ENCODE peak calls at places on chromosome 2, in four cellular contexts. G, E, Q and V are unnamed samples.

GRCh38 chr2:12979066-12979465 is 262.3 kb downstream of the TRIB2 start:
- DNase-seq in G (no peak), E (no peak), Q (no peak), V (no peak)

GRCh38 chr2:10532631-10533101 is 84.5 kb upstream of the ODC1 start:
- DNase-seq in Q (no peak), G (no peak), E (no peak), V (no peak)

GRCh38 chr2:152611458-152612231 is 105.6 kb downstream of the PRPF40A start:
- DNase-seq in G (no peak), Q (peak), E (peak), V (no peak)

GRCh38 chr2:175478369-175478768 is 296.9 kb upstream of the ATP5MC3 start:
- DNase-seq in G (no peak), Q (no peak), E (no peak), V (no peak)

GRCh38 chr2:168798076-168798887 is 4.2 kb upstream of the NOSTRIN start:
- DNase-seq in Q (no peak), E (no peak), G (no peak), V (no peak)

GRCh38 chr2:38427053-38427452 is 50.0 kb upstream of the ATL2 start:
- DNase-seq in E (no peak), G (no peak), Q (no peak), V (no peak)

GRCh38 chr2:238203104-238203972 is at the start of gene ILKAP:
- DNase-seq in G (peak), E (peak), Q (peak), V (peak)

GRCh38 chr2:98020992-98021713 is 25.4 kb upstream of the TMEM131 start:
- DNase-seq in E (no peak), Q (no peak), G (no peak), V (no peak)

GRCh38 chr2:110931648-110932047 is 189.1 kb upstream of the BCL2L11 start:
- DNase-seq in Q (no peak), G (no peak), E (no peak), V (no peak)

GRCh38 chr2:69156624-69157023 is 143.6 kb downstream of the ANTXR1 start:
- DNase-seq in E (no peak), Q (no peak), G (no peak), V (no peak)

GRCh38 chr2:206428783-206429182 is 14.5 kb upstream of the ADAM23 start:
- DNase-seq in E (no peak), Q (no peak), G (no peak), V (no peak)

GRCh38 chr2:27582129-27582694 is 630 bp upstream of the ZNF512 start:
- DNase-seq in Q (no peak), E (no peak), G (no peak), V (no peak)

GRCh38 chr2:230712443-230713330 is at the start of gene CAB39:
- DNase-seq in G (peak), Q (peak), E (peak), V (peak)

GRCh38 chr2:11698009-11698922 is 28.3 kb upstream of the NTSR2 start:
- DNase-seq in Q (peak), E (no peak), G (no peak), V (no peak)

GRCh38 chr2:121582272-121582671 is 51.6 kb downstream of the RNU4ATAC start:
- DNase-seq in Q (no peak), G (no peak), E (no peak), V (no peak)

GRCh38 chr2:182375862-182376261 is 51.0 kb downstream of the PDE1A start:
- DNase-seq in G (no peak), Q (no peak), E (no peak), V (no peak)

GRCh38 chr2:27954771-27955384 is 64.3 kb downstream of the BABAM2 start:
- DNase-seq in E (peak), G (no peak), Q (peak), V (no peak)

GRCh38 chr2:72770879-72771461 is 54.9 kb downstream of the EXOC6B start:
- DNase-seq in E (peak), Q (no peak), G (no peak), V (peak)

GRCh38 chr2:23390152-23390551 is 5.2 kb downstream of the KLHL29 start:
- DNase-seq in E (no peak), Q (no peak), G (no peak), V (no peak)

GRCh38 chr2:157747695-157748370 is 119.2 kb upstream of the ACVR1C start:
- DNase-seq in G (no peak), E (no peak), Q (peak), V (no peak)

GRCh38 chr2:101440127-101440738 is 34.7 kb downstream of the RFX8 start:
- DNase-seq in E (no peak), G (no peak), Q (no peak), V (no peak)

GRCh38 chr2:42974697-42975357 is 182.4 kb upstream of the HAAO start:
- DNase-seq in E (peak), G (peak), Q (peak), V (peak)

GRCh38 chr2:88560619-88561307 is 66.5 kb downstream of the EIF2AK3 start:
- DNase-seq in G (no peak), Q (no peak), E (no peak), V (no peak)

GRCh38 chr2:222272446-222273035 is 26.3 kb downstream of the PAX3 start:
- DNase-seq in E (no peak), G (no peak), Q (no peak), V (no peak)

GRCh38 chr2:240989451-240990265 is 8.8 kb upstream of the SNED1 start:
- DNase-seq in G (no peak), E (peak), Q (peak), V (no peak)

DNA sequence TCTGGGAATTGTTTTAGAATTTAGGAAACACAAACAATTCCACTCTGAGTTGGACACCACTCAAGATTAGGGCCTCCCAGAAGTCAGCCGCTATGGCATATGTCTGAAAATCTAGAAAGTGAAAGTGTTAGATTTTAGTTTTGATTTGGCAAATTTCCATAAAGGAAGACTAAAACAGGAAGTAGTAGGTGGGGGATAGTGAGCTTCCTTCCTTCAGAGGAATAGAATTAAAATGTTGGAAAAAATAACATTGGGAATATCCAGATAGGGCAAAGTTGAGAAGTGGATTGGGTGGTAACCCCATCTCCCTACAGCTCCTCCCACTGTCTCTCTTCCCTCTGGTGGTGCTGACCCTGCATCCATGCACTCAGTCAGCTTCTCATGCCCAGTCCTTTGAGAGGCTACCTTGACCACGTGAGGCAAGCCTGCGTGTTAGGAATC is 83.4 kb downstream of the POLE4 start:
- DNase-seq in Q (no peak), E (no peak), G (no peak), V (no peak)
- H3K27ac ChIP-seq in Q (no peak), E (no peak), G (no peak), V (no peak)

GRCh38 chr2:186629245-186629996 is 39.6 kb downstream of the ITGAV start:
- DNase-seq in E (no peak), Q (no peak), G (no peak), V (no peak)
- H3K27ac ChIP-seq in E (no peak), Q (no peak), G (no peak), V (peak)

DNA sequence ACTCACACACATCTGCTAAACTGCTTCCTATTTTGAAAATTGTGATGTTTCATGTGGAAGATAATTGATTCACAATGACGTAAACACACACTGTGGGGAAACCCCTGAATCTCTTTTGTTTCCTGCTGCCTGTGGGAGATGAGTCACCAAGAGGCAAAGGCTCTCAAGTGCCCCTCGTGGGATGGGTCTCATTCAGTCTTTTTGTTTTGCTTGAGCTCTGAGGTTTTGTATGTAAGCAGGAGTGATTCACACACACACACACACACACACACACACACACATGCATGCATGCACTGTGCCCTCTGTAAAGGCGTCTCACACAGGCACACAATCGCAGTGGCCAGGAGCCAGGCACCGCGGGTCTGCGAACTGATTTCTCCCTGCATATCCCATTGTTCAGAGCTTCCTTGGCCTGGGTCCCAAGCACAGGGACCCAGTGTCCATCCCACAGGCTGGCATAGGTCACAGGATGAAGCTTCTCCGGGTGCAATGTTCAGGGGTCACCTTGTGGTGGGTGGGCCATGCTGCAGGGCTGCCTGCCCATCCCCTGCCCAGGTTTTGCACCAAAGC is 12.1 kb upstream of the ARHGEF4 start:
- DNase-seq in E (peak), G (no peak), Q (no peak), V (peak)
- H3K27ac ChIP-seq in E (peak), G (peak), Q (no peak), V (peak)

DNA sequence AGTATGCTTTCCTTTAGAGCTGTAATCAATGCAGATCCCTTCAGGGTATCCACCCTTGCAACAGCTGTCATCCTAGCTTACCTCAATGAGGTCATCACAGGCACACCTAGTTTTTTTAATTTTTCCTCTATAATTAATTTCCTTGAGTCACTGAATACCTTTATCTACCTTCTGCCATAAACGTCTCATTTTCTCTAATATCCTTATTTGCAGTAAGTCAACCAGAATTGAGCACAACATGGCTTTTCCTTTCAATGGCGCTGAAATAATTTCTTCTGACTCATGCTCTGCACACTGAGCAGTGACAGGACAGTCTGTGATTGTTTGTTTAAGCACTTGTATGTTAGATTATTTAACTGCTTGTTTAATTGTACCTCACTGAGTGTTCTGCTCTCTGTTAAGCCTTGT is 49.4 kb downstream of the ETAA1 start:
- DNase-seq in G (no peak), E (no peak), Q (no peak), V (no peak)
- H3K27ac ChIP-seq in G (no peak), E (peak), Q (no peak), V (no peak)

GRCh38 chr2:233692648-233693047 is at the start of gene UGT1A6:
- DNase-seq in E (no peak), Q (no peak), G (no peak), V (no peak)
- H3K27ac ChIP-seq in E (peak), Q (no peak), G (no peak), V (no peak)

GRCh38 chr2:109199790-109200189 is 70.8 kb downstream of the SH3RF3 start:
- DNase-seq in E (no peak), Q (no peak), G (no peak), V (no peak)

GRCh38 chr2:109195193-109196045 is 66.4 kb downstream of the SH3RF3 start:
- DNase-seq in E (no peak), G (no peak), Q (peak), V (no peak)

GRCh38 chr2:109200616-109201464 is 71.8 kb downstream of the SH3RF3 start:
- DNase-seq in E (no peak), G (no peak), Q (no peak), V (no peak)

GRCh38 chr2:109196081-109196875 is 67.3 kb downstream of the SH3RF3 start:
- DNase-seq in E (no peak), G (no peak), Q (peak), V (no peak)

GRCh38 chr2:109197491-109198480 is 68.8 kb downstream of the SH3RF3 start:
- DNase-seq in G (no peak), E (no peak), Q (no peak), V (no peak)
- H3K27ac ChIP-seq in G (no peak), E (no peak), Q (no peak), V (no peak)